ENCODE peak calls at places on chromosomes 2 and 18, in eight cellular contexts. A is progenitor cell of endocrine pancreas; N is body of pancreas; X is gastrocnemius medialis; B is adrenal gland; L is effector CD4-positive, alpha-beta T cell; H is NCI-H1436; D is germinal center. T is an unnamed sample.

GRCh38 chr2:199461455-199462166 is 3.9 kb upstream of the SATB2 start:
- DNase-seq in A (no peak), N (no peak), X (no peak), B (no peak), L (no peak), H (no peak), D (no peak), T (no peak)

GRCh38 chr18:22191986-22192385 is 22.6 kb downstream of the GATA6 start:
- DNase-seq in A (no peak), N (no peak), X (no peak), B (no peak), L (no peak), H (no peak), D (no peak), T (no peak)

GRCh38 chr2:232600053-232600773 is 33.2 kb upstream of the EFHD1 start:
- DNase-seq in A (no peak), N (peak; percentile 42), X (no peak), B (no peak), L (no peak), H (no peak), D (no peak), T (no peak)

GRCh38 chr2:30310955-30311354 is 79.6 kb downstream of the LBH start:
- DNase-seq in A (no peak), N (no peak), X (no peak), B (no peak), L (no peak), H (no peak), D (peak; percentile 31), T (no peak)

GRCh38 chr2:179571721-179572120 is 289.7 kb downstream of the ZNF385B start:
- DNase-seq in A (no peak), N (no peak), X (peak; percentile 26), B (no peak), L (no peak), H (no peak), D (no peak), T (no peak)

GRCh38 chr2:198376677-198377076 is 572.3 kb downstream of the PLCL1 start:
- DNase-seq in A (no peak), N (no peak), X (no peak), B (no peak), L (no peak), H (no peak), D (no peak), T (no peak)

GRCh38 chr18:26407721-26408601 is 140.4 kb downstream of the KCTD1 start:
- DNase-seq in A (no peak), N (no peak), X (no peak), B (no peak), L (no peak), H (no peak), D (no peak), T (no peak)

GRCh38 chr18:63342206-63342605 is 22.6 kb upstream of the BCL2 start:
- DNase-seq in A (peak; percentile 13), N (peak; percentile 29), X (no peak), B (no peak), L (no peak), H (no peak), D (peak; percentile 43), T (no peak)

GRCh38 chr2:179261161-179261825 is 3.3 kb downstream of the SESTD1 start:
- DNase-seq in A (no peak), N (no peak), X (no peak), B (no peak), L (no peak), H (no peak), D (no peak), T (no peak)

GRCh38 chr2:182207049-182207746 is 219.6 kb downstream of the PDE1A start:
- DNase-seq in A (no peak), N (no peak), X (no peak), B (no peak), L (no peak), H (no peak), D (no peak), T (no peak)

GRCh38 chr18:10878703-10879102 is 270.7 kb downstream of the PIEZO2 start:
- DNase-seq in A (no peak), N (peak; percentile 70), X (no peak), B (no peak), L (no peak), H (no peak), D (no peak), T (no peak)

GRCh38 chr18:80202264-80202998 is 44.9 kb downstream of the PARD6G start:
- DNase-seq in A (no peak), N (no peak), X (no peak), B (no peak), L (no peak), H (no peak), D (no peak), T (peak; percentile 64)

GRCh38 chr2:111618577-111618930 is 265.4 kb downstream of the ANAPC1 start:
- DNase-seq in A (no peak), N (no peak), X (peak; percentile 18), B (no peak), L (no peak), H (no peak), D (no peak), T (no peak)

GRCh38 chr18:24731158-24731557 is 270.7 kb downstream of the HRH4 start:
- DNase-seq in A (no peak), N (no peak), X (no peak), B (no peak), L (no peak), H (no peak), D (no peak), T (no peak)

GRCh38 chr2:109380502-109381326 is 233.1 kb downstream of the SEPTIN10 start:
- DNase-seq in A (no peak), N (peak; percentile 1), X (peak; percentile 94), B (peak; percentile 12), L (no peak), H (no peak), D (no peak), T (no peak)

GRCh38 chr2:214169736-214170135 is 241.1 kb upstream of the VWC2L start:
- DNase-seq in A (no peak), N (no peak), X (no peak), B (no peak), L (no peak), H (no peak), D (no peak), T (no peak)

GRCh38 chr2:85754313-85755095 is 713 bp downstream of the ATOH8 start:
- DNase-seq in A (no peak), N (peak; percentile 50), X (no peak), B (no peak), L (no peak), H (no peak), D (peak; percentile 59), T (no peak)

GRCh38 chr2:23497536-23497935 is 112.6 kb downstream of the KLHL29 start:
- DNase-seq in A (no peak), N (no peak), X (no peak), B (no peak), L (no peak), H (no peak), D (no peak), T (no peak)

GRCh38 chr2:96207778-96208143 is 866 bp downstream of the STARD7 start:
- DNase-seq in A (no peak), N (no peak), X (no peak), B (no peak), L (no peak), H (no peak), D (peak; percentile 53), T (no peak)

GRCh38 chr18:69872661-69873060 is 75.0 kb downstream of the CD226 start:
- DNase-seq in A (no peak), N (no peak), X (no peak), B (no peak), L (no peak), H (no peak), D (no peak), T (no peak)

GRCh38 chr2:46177461-46178089 is 119.6 kb upstream of the EPAS1 start:
- DNase-seq in A (no peak), N (no peak), X (no peak), B (no peak), L (no peak), H (no peak), D (no peak), T (peak; percentile 13)

GRCh38 chr2:138182913-138183312 is 218.6 kb downstream of the HNMT start:
- DNase-seq in A (no peak), N (no peak), X (peak; percentile 14), B (no peak), L (no peak), H (no peak), D (no peak), T (no peak)